ENCODE peak calls at places on chromosomes 4 and X, in six cellular contexts. One of them, this sample, is unnamed.

GRCh38 chr4:5730436-5730835 is 19.4 kb downstream of the EVC start:
- DNase-seq in nephron progenitor cell: no peak
- DNase-seq in lower leg skin: no peak
- DNase-seq in neural crest cell: no peak
- DNase-seq in progenitor cell of endocrine pancreas: no peak
- DNase-seq in suprapubic skin: no peak
- DNase-seq in this sample: no peak

GRCh38 chr4:20203508-20203907 is 48.2 kb upstream of the SLIT2 start:
- DNase-seq in lower leg skin: no peak
- DNase-seq in neural crest cell: no peak
- DNase-seq in suprapubic skin: no peak
- DNase-seq in nephron progenitor cell: no peak
- DNase-seq in progenitor cell of endocrine pancreas: no peak
- DNase-seq in this sample: no peak

GRCh38 chrX:43970528-43970927 is 2.7 kb downstream of the NDP start:
- DNase-seq in nephron progenitor cell: no peak
- DNase-seq in neural crest cell: no peak
- DNase-seq in progenitor cell of endocrine pancreas: no peak
- DNase-seq in suprapubic skin: no peak
- DNase-seq in lower leg skin: no peak
- DNase-seq in this sample: no peak

GRCh38 chr4:187380181-187380581 is 615.4 kb upstream of the ZFP42 start:
- DNase-seq in neural crest cell: no peak
- DNase-seq in progenitor cell of endocrine pancreas: no peak
- DNase-seq in suprapubic skin: no peak
- DNase-seq in nephron progenitor cell: no peak
- DNase-seq in lower leg skin: no peak
- DNase-seq in this sample: peak

GRCh38 chr4:181959121-181959520 is 284.1 kb upstream of the TENM3 start:
- DNase-seq in lower leg skin: no peak
- DNase-seq in nephron progenitor cell: no peak
- DNase-seq in neural crest cell: no peak
- DNase-seq in progenitor cell of endocrine pancreas: no peak
- DNase-seq in suprapubic skin: no peak
- DNase-seq in this sample: no peak

GRCh38 chr4:87489678-87490077 is 39.5 kb downstream of the SPARCL1 start:
- DNase-seq in nephron progenitor cell: no peak
- DNase-seq in neural crest cell: no peak
- DNase-seq in suprapubic skin: no peak
- DNase-seq in lower leg skin: no peak
- DNase-seq in progenitor cell of endocrine pancreas: no peak
- DNase-seq in this sample: no peak

GRCh38 chr4:85837334-85837733 is 362.4 kb downstream of the ARHGAP24 start:
- DNase-seq in lower leg skin: no peak
- DNase-seq in suprapubic skin: no peak
- DNase-seq in neural crest cell: no peak
- DNase-seq in progenitor cell of endocrine pancreas: no peak
- DNase-seq in nephron progenitor cell: no peak
- DNase-seq in this sample: no peak

GRCh38 chrX:153482376-153483015 is 12.1 kb upstream of the HAUS7 start:
- DNase-seq in nephron progenitor cell: no peak
- DNase-seq in progenitor cell of endocrine pancreas: no peak
- DNase-seq in suprapubic skin: no peak
- DNase-seq in neural crest cell: no peak
- DNase-seq in lower leg skin: no peak
- DNase-seq in this sample: no peak

GRCh38 chr4:84966382-84967291 is at the start of gene WDFY3:
- DNase-seq in progenitor cell of endocrine pancreas: peak
- DNase-seq in lower leg skin: peak
- DNase-seq in neural crest cell: peak
- DNase-seq in suprapubic skin: peak
- DNase-seq in nephron progenitor cell: peak
- DNase-seq in this sample: peak

GRCh38 chr4:119872344-119873031 is 194.2 kb downstream of the MAD2L1 start:
- DNase-seq in progenitor cell of endocrine pancreas: no peak
- DNase-seq in lower leg skin: no peak
- DNase-seq in suprapubic skin: no peak
- DNase-seq in nephron progenitor cell: no peak
- DNase-seq in neural crest cell: no peak
- DNase-seq in this sample: no peak

GRCh38 chrX:135384161-135384836 is 37.4 kb upstream of the SMIM10L2A start:
- DNase-seq in progenitor cell of endocrine pancreas: no peak
- DNase-seq in lower leg skin: no peak
- DNase-seq in neural crest cell: no peak
- DNase-seq in nephron progenitor cell: no peak
- DNase-seq in suprapubic skin: no peak
- DNase-seq in this sample: no peak

GRCh38 chrX:150649096-150649870 is 43.9 kb upstream of the MTMR1 start:
- DNase-seq in nephron progenitor cell: no peak
- DNase-seq in lower leg skin: no peak
- DNase-seq in suprapubic skin: no peak
- DNase-seq in progenitor cell of endocrine pancreas: no peak
- DNase-seq in neural crest cell: no peak
- DNase-seq in this sample: no peak

GRCh38 chr4:108874806-108875205 is 112.0 kb upstream of the ETNPPL start:
- DNase-seq in lower leg skin: no peak
- DNase-seq in suprapubic skin: no peak
- DNase-seq in progenitor cell of endocrine pancreas: no peak
- DNase-seq in neural crest cell: no peak
- DNase-seq in nephron progenitor cell: no peak
- DNase-seq in this sample: no peak

GRCh38 chr4:7139167-7139979 is 53.0 kb upstream of the SORCS2 start:
- DNase-seq in nephron progenitor cell: no peak
- DNase-seq in lower leg skin: no peak
- DNase-seq in neural crest cell: no peak
- DNase-seq in progenitor cell of endocrine pancreas: no peak
- DNase-seq in suprapubic skin: no peak
- DNase-seq in this sample: no peak

GRCh38 chr4:26839534-26839951 is 21.1 kb upstream of the STIM2 start:
- DNase-seq in nephron progenitor cell: no peak
- DNase-seq in progenitor cell of endocrine pancreas: no peak
- DNase-seq in suprapubic skin: no peak
- DNase-seq in neural crest cell: no peak
- DNase-seq in lower leg skin: no peak
- DNase-seq in this sample: no peak

GRCh38 chrX:124028177-124028576 is 66.7 kb downstream of the STAG2 start:
- DNase-seq in neural crest cell: no peak
- DNase-seq in progenitor cell of endocrine pancreas: no peak
- DNase-seq in nephron progenitor cell: no peak
- DNase-seq in suprapubic skin: no peak
- DNase-seq in lower leg skin: no peak
- DNase-seq in this sample: no peak

GRCh38 chrX:107272431-107272921 is 66.1 kb downstream of the DNAAF6 start:
- DNase-seq in progenitor cell of endocrine pancreas: no peak
- DNase-seq in lower leg skin: no peak
- DNase-seq in neural crest cell: no peak
- DNase-seq in nephron progenitor cell: no peak
- DNase-seq in suprapubic skin: no peak
- DNase-seq in this sample: peak
- TF ChIP-seq CTCF in progenitor cell of endocrine pancreas: no peak
- TF ChIP-seq CTCF in lower leg skin: no peak
- TF ChIP-seq CTCF in neural crest cell: peak
- TF ChIP-seq CTCF in nephron progenitor cell: no peak
- TF ChIP-seq CTCF in suprapubic skin: no peak
- TF ChIP-seq CTCF in this sample: no peak

DNA sequence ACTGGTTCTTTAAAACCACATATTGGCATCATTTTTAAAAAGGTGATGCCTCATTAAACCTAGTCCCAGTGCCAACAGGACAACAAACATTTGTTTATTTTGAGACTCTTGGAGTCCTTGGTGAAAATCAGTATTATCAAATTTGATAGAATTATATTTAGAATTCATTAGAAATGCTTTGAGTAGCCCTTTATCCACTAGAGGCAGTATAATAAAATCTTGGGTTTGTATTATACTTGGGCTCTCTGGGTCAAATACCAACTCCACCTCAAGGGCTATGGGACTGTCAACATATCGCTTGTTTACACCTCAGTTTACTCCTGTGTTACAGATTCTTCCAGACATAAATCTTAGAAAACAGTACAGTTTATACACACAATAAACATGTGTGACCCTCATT is 335.7 kb upstream of the FSTL5 start:
- DNase-seq in nephron progenitor cell: no peak
- DNase-seq in suprapubic skin: no peak
- DNase-seq in lower leg skin: no peak
- DNase-seq in progenitor cell of endocrine pancreas: no peak
- DNase-seq in neural crest cell: no peak
- DNase-seq in this sample: no peak
- TF ChIP-seq CTCF in nephron progenitor cell: no peak
- TF ChIP-seq CTCF in suprapubic skin: no peak
- TF ChIP-seq CTCF in lower leg skin: no peak
- TF ChIP-seq CTCF in progenitor cell of endocrine pancreas: peak
- TF ChIP-seq CTCF in neural crest cell: peak
- TF ChIP-seq CTCF in this sample: peak

DNA sequence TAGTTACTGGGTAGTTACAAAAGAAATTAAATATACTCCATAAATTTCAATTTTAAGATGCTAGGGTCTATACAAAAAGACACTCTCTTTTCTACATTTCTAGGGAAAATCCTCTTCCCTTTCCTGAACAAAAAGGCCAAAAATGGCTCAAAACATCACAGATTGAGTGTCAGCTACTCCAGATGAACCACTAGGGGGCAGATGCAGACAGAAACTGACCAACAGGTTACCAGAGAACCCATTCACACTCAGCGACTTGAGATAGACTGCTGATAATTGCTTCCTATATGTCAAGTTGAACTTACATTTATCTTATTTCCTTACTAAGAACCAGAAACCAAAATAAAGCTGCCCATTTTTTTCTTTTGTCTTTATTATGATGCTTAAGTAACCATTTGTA is 83.4 kb upstream of the MID1IP1 start:
- DNase-seq in suprapubic skin: no peak
- DNase-seq in progenitor cell of endocrine pancreas: no peak
- DNase-seq in lower leg skin: no peak
- DNase-seq in nephron progenitor cell: no peak
- DNase-seq in neural crest cell: no peak
- DNase-seq in this sample: peak
- TF ChIP-seq CTCF in suprapubic skin: no peak
- TF ChIP-seq CTCF in progenitor cell of endocrine pancreas: peak
- TF ChIP-seq CTCF in lower leg skin: no peak
- TF ChIP-seq CTCF in nephron progenitor cell: peak
- TF ChIP-seq CTCF in neural crest cell: peak
- TF ChIP-seq CTCF in this sample: peak

GRCh38 chrX:25021132-25021498 is 5.3 kb upstream of the ARX start:
- DNase-seq in neural crest cell: no peak
- DNase-seq in lower leg skin: no peak
- DNase-seq in suprapubic skin: no peak
- DNase-seq in nephron progenitor cell: no peak
- DNase-seq in progenitor cell of endocrine pancreas: no peak
- DNase-seq in this sample: no peak
- TF ChIP-seq CTCF in neural crest cell: no peak
- TF ChIP-seq CTCF in lower leg skin: no peak
- TF ChIP-seq CTCF in suprapubic skin: no peak
- TF ChIP-seq CTCF in nephron progenitor cell: peak
- TF ChIP-seq CTCF in progenitor cell of endocrine pancreas: no peak
- TF ChIP-seq CTCF in this sample: no peak

GRCh38 chrX:11530621-11531020 is 135.1 kb downstream of the ARHGAP6 start:
- DNase-seq in suprapubic skin: no peak
- DNase-seq in lower leg skin: no peak
- DNase-seq in progenitor cell of endocrine pancreas: no peak
- DNase-seq in nephron progenitor cell: no peak
- DNase-seq in neural crest cell: no peak
- DNase-seq in this sample: no peak

GRCh38 chrX:11532291-11533075 is 133.2 kb downstream of the ARHGAP6 start:
- DNase-seq in progenitor cell of endocrine pancreas: no peak
- DNase-seq in suprapubic skin: no peak
- DNase-seq in nephron progenitor cell: peak
- DNase-seq in neural crest cell: no peak
- DNase-seq in lower leg skin: no peak
- DNase-seq in this sample: no peak

GRCh38 chrX:11528623-11529022 is 137.1 kb downstream of the ARHGAP6 start:
- DNase-seq in neural crest cell: no peak
- DNase-seq in progenitor cell of endocrine pancreas: no peak
- DNase-seq in nephron progenitor cell: no peak
- DNase-seq in suprapubic skin: no peak
- DNase-seq in lower leg skin: no peak
- DNase-seq in this sample: no peak

GRCh38 chrX:11533211-11533651 is 132.5 kb downstream of the ARHGAP6 start:
- DNase-seq in nephron progenitor cell: no peak
- DNase-seq in neural crest cell: no peak
- DNase-seq in progenitor cell of endocrine pancreas: no peak
- DNase-seq in suprapubic skin: no peak
- DNase-seq in lower leg skin: no peak
- DNase-seq in this sample: no peak

GRCh38 chrX:11531226-11531625 is 134.5 kb downstream of the ARHGAP6 start:
- DNase-seq in nephron progenitor cell: no peak
- DNase-seq in neural crest cell: no peak
- DNase-seq in lower leg skin: no peak
- DNase-seq in progenitor cell of endocrine pancreas: no peak
- DNase-seq in suprapubic skin: no peak
- DNase-seq in this sample: no peak
- TF ChIP-seq CTCF in nephron progenitor cell: no peak
- TF ChIP-seq CTCF in neural crest cell: peak
- TF ChIP-seq CTCF in lower leg skin: no peak
- TF ChIP-seq CTCF in progenitor cell of endocrine pancreas: peak
- TF ChIP-seq CTCF in suprapubic skin: no peak
- TF ChIP-seq CTCF in this sample: no peak

DNA sequence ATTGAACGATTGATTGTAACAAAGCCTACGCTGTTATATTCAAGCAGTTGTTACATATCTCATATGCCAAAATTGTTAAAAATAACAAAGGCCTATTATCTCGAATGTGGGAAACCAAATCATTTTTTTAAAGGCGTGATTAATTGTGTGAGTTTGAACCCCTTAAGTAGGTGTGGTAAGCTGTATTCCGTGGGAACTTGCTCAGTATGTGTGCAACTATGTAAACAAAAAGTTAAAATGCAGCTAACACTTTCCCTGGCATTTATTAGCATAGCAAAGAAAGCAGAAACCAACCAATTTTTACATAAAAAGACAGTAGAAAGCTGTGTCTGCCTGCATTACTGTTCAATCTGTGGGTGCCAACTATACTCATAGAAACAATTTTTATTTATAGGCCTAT is 166.0 kb upstream of the HAND2 start:
- DNase-seq in nephron progenitor cell: no peak
- DNase-seq in progenitor cell of endocrine pancreas: no peak
- DNase-seq in lower leg skin: no peak
- DNase-seq in suprapubic skin: no peak
- DNase-seq in neural crest cell: no peak
- DNase-seq in this sample: no peak
- TF ChIP-seq CTCF in nephron progenitor cell: no peak
- TF ChIP-seq CTCF in progenitor cell of endocrine pancreas: no peak
- TF ChIP-seq CTCF in lower leg skin: no peak
- TF ChIP-seq CTCF in suprapubic skin: no peak
- TF ChIP-seq CTCF in neural crest cell: no peak
- TF ChIP-seq CTCF in this sample: no peak

GRCh38 chrX:23885803-23886202 is 21.9 kb downstream of the APOO start:
- DNase-seq in neural crest cell: no peak
- DNase-seq in nephron progenitor cell: no peak
- DNase-seq in lower leg skin: peak
- DNase-seq in progenitor cell of endocrine pancreas: no peak
- DNase-seq in suprapubic skin: no peak
- DNase-seq in this sample: no peak
- TF ChIP-seq CTCF in neural crest cell: no peak
- TF ChIP-seq CTCF in nephron progenitor cell: no peak
- TF ChIP-seq CTCF in lower leg skin: no peak
- TF ChIP-seq CTCF in progenitor cell of endocrine pancreas: no peak
- TF ChIP-seq CTCF in suprapubic skin: no peak
- TF ChIP-seq CTCF in this sample: no peak

GRCh38 chr4:66169341-66169740 is 499.1 kb upstream of the EPHA5 start:
- DNase-seq in suprapubic skin: no peak
- DNase-seq in neural crest cell: no peak
- DNase-seq in progenitor cell of endocrine pancreas: no peak
- DNase-seq in nephron progenitor cell: no peak
- DNase-seq in lower leg skin: no peak
- DNase-seq in this sample: no peak
- TF ChIP-seq CTCF in suprapubic skin: no peak
- TF ChIP-seq CTCF in neural crest cell: peak
- TF ChIP-seq CTCF in progenitor cell of endocrine pancreas: peak
- TF ChIP-seq CTCF in nephron progenitor cell: peak
- TF ChIP-seq CTCF in lower leg skin: no peak
- TF ChIP-seq CTCF in this sample: no peak

This sample was measured in endothelial cell.